ENCODE peak calls at places on chromosomes 7 and 10, in ten cellular contexts. X is colonic mucosa, L is Peyer's patch, T is uterus, P is heart right ventricle, H is A549, K is Panc1, R is SJCRH30, C is small intestine, I is left lung. Z is an unnamed sample. For H3K9me3 and H3K4me1, the result is how much of the 10 kb centered on the place peaks cover.

GRCh38 chr10:26215923-26216576 is 524 bp upstream of the GAD2 start:
- DNase-seq in C (no peak), P (peak), R (no peak), T (no peak), H (no peak), X (no peak), L (no peak), I (peak), K (no peak), Z (no peak)

GRCh38 chr10:8072211-8072610 is 17.7 kb downstream of the GATA3 start:
- DNase-seq in T (no peak), P (no peak), H (no peak), L (no peak), X (no peak), R (no peak), C (no peak), K (no peak), I (no peak), Z (no peak)

GRCh38 chr10:48287417-48288391 is 13.2 kb upstream of the FRMPD2 start:
- DNase-seq in I (peak), X (no peak), T (no peak), P (peak), L (no peak), H (no peak), K (no peak), R (no peak), C (no peak), Z (no peak)

GRCh38 chr10:48487244-48487643 is 117.6 kb downstream of the ARHGAP22 start:
- DNase-seq in R (no peak), K (no peak), L (no peak), X (no peak), I (no peak), T (no peak), P (no peak), H (no peak), C (no peak), Z (no peak)

GRCh38 chr7:121442845-121443244 is 46.7 kb upstream of the FAM3C start:
- DNase-seq in K (no peak), I (no peak), H (no peak), L (no peak), P (no peak), T (no peak), R (no peak), C (peak), X (no peak), Z (no peak)

GRCh38 chr7:1262441-1262840 is 29.8 kb downstream of the UNCX start:
- DNase-seq in L (no peak), R (no peak), H (no peak), K (no peak), T (no peak), X (no peak), I (no peak), C (no peak), P (no peak), Z (no peak)

GRCh38 chr7:2452074-2452507 is 24.1 kb downstream of the GRIFIN start:
- DNase-seq in K (no peak), L (no peak), I (peak), C (no peak), H (no peak), X (no peak), R (peak), T (no peak), P (no peak), Z (no peak)

GRCh38 chr7:1057416-1058291 is 13.3 kb downstream of the GPR146 start:
- DNase-seq in C (no peak), T (no peak), H (no peak), P (no peak), I (peak), X (no peak), L (no peak), R (no peak), K (no peak), Z (no peak)

GRCh38 chr7:41696323-41696916 is 6.5 kb downstream of the INHBA start:
- DNase-seq in C (peak), L (peak), R (peak), K (no peak), T (peak), P (peak), X (peak), H (peak), I (peak), Z (no peak)

GRCh38 chr7:155374276-155375252 is 76.9 kb downstream of the INSIG1 start:
- DNase-seq in L (no peak), I (peak), R (no peak), X (no peak), T (no peak), C (no peak), P (no peak), K (no peak), H (no peak), Z (no peak)

GRCh38 chr7:124295289-124295688 is 262.4 kb upstream of the TMEM229A start:
- DNase-seq in I (no peak), T (no peak), P (no peak), H (no peak), L (no peak), R (no peak), K (no peak), X (no peak), C (no peak), Z (no peak)
- H3K9me3 ChIP-seq in I (under half), T (under half), P (under half), H (under half), L (under half), R (under half), K (under half), X (under half), C (under half), Z (under half)

DNA sequence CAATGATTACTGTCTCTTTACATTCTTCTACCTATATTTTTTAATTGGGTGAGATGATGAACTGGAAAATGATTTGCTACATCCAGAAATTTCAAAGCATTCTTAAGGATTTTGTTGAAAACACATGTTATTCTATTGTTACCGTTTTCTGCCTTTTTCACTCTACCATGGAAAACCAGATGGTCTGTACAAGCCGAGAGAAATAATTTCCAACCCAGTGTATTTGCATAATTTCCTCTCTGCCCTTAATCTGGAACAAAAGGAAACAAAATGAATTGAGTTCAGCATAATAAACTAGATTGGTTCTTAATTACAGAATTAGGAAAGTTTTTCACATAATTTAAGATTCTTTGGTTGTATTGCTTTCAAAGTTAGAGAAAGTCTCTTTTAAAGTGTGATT is 211.2 kb downstream of the CACNB2 start:
- DNase-seq in C (no peak), I (no peak), R (no peak), H (no peak), P (no peak), X (no peak), K (no peak), L (no peak), T (no peak), Z (no peak)
- H3K4me1 ChIP-seq in C (under half), I (under half), R (under half), H (under half), P (under half), X (under half), K (under half), L (under half), T (under half), Z (under half)

DNA sequence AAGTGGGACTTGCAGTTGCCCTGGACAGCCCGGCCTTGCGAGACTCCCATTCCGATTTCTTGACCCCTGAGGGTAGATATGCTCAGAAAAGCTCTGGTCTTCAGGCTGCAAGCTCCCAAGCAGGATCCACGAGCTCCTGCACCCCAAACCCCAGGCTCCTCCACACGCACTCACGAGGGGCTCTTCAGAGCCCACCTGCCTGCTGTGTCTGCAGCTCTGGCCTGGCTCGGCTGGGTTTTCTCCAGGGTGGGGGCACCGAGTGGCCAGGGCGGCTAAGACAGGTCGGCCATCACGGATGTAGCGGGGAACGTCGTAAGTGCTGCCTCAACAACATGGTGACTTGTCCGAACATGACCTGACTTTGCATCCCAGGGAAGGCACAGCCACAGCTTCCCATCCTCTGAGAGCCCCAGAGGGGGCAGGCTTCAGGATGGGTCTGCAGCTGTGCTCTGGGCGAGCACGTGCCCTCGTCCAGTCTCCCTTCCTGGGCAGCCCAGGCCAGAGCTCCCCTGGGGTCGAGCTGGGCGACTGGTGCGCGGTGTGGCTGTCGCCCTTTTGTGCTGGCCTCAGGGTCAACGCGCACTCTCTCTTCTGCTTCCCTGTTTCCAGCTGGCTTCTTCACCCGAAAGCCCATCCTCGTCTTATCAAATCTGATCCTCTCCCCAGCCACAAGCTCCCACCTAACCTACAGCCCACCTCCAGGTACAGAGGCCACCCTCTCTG is 415.3 kb downstream of the DNAJB6 start:
- DNase-seq in X (no peak), R (no peak), C (no peak), L (no peak), K (no peak), P (no peak), T (no peak), I (peak), H (no peak), Z (no peak)
- H3K9me3 ChIP-seq in X (under half), R (under half), C (under half), L (under half), K (under half), P (under half), T (under half), I (under half), H (under half), Z (under half)

GRCh38 chr10:22620929-22621328 is 93.4 kb downstream of the PIP4K2A start:
- DNase-seq in X (no peak), K (no peak), P (no peak), C (no peak), H (no peak), R (no peak), T (no peak), L (no peak), I (no peak), Z (no peak)
- H3K4me1 ChIP-seq in X (under half), K (half or more), P (under half), C (under half), H (half or more), R (under half), T (under half), L (under half), I (under half), Z (half or more)

GRCh38 chr10:79253704-79254103 is 93.6 kb upstream of the PPIF start:
- DNase-seq in I (no peak), L (no peak), X (no peak), R (no peak), T (no peak), P (no peak), H (no peak), K (no peak), C (no peak), Z (no peak)
- H3K9me3 ChIP-seq in I (under half), L (under half), X (under half), R (under half), T (under half), P (under half), H (under half), K (under half), C (under half), Z (under half)

GRCh38 chr10:85612833-85613232 is 753.8 kb downstream of the GRID1 start:
- DNase-seq in X (no peak), H (peak), K (no peak), L (peak), P (no peak), C (no peak), T (no peak), I (peak), R (no peak), Z (no peak)

GRCh38 chr10:85614566-85614965 is 752.0 kb downstream of the GRID1 start:
- DNase-seq in P (no peak), X (no peak), L (no peak), C (no peak), I (no peak), R (no peak), T (no peak), K (no peak), H (no peak), Z (no peak)

GRCh38 chr10:85612378-85612775 is 754.2 kb downstream of the GRID1 start:
- DNase-seq in P (no peak), T (no peak), L (peak), R (no peak), C (peak), X (no peak), I (no peak), K (no peak), H (no peak), Z (no peak)

GRCh38 chr10:85611746-85612377 is 754.7 kb downstream of the GRID1 start:
- DNase-seq in I (peak), P (no peak), K (no peak), X (no peak), L (peak), C (no peak), H (no peak), T (no peak), R (no peak), Z (no peak)

DNA sequence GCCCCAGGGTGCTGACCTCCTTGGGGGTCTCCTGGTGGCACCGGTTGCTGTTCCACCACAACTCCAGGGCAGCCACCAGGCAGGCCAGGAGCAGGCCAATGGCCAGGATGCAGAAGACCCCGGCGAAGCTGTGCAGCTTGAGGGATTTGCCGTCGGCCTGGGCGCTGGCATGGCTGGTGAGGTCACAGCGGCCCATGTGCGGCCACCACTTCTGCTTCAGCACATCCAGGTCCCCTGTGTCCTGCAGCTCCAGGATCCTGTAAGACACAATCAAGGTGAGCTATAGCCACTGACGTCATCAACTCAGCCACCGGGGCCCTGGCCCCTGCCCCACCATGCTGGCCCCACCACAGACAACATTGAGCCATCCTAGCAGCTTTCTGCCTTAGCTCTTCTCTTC is 753.2 kb downstream of the GRID1 start:
- DNase-seq in L (peak), X (no peak), C (no peak), K (no peak), T (no peak), R (no peak), P (no peak), I (peak), H (no peak), Z (no peak)
- H3K4me1 ChIP-seq in L (under half), X (under half), C (under half), K (under half), T (under half), R (under half), P (under half), I (under half), H (under half), Z (under half)

GRCh38 chr10:99522078-99522479 is 10.7 kb upstream of the NKX2-3 start:
- DNase-seq in H (no peak), L (no peak), C (no peak), X (peak), I (no peak), T (no peak), R (no peak), P (no peak), K (no peak), Z (no peak)
- H3K9me3 ChIP-seq in H (under half), L (under half), C (under half), X (under half), I (under half), T (under half), R (under half), P (under half), K (under half), Z (under half)

DNA sequence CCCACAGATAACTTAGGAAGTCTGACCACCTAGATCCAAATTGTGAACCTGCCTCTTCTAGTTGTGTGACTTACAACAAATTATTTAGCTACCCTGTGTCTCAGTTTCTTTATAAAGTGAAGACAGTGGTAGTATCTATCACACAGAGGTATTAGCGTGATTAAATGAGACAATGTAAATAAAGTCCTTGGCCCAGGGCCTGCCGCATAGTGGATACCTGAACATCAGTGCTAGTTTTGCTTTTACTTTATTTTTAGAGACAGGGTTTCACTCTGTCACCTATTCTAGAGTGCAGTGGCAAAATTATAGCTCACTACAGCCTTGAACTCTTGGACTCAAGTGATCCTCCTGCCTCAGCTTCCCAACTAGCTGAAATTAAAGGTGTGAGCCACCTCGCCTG is 177.1 kb downstream of the CDK14 start:
- DNase-seq in I (no peak), P (no peak), T (no peak), R (no peak), C (no peak), K (no peak), X (no peak), H (no peak), L (no peak), Z (no peak)
- H3K4me1 ChIP-seq in I (under half), P (under half), T (under half), R (under half), C (under half), K (under half), X (under half), H (under half), L (under half), Z (under half)

Z was measured in thoracic aorta.